ENCODE peak calls at places on chromosomes 4 and X, in eight cellular contexts. X is psoas muscle; K is BE2C; E is heart right ventricle; N is gastrocnemius medialis; T is effector memory CD4-positive, alpha-beta T cell; O is mammary epithelial cell; M is endodermal cell. Y is an unnamed sample. For H3K4me1, the result is how much of the 10 kb centered on the place peaks cover.

GRCh38 chr4:147846318-147847135 is 114.6 kb downstream of the ARHGAP10 start:
- DNase-seq in X (no peak), K (no peak), E (no peak), N (no peak), T (no peak), O (no peak), M (no peak), Y (peak)

GRCh38 chrX:26845051-26845450 is 618.1 kb downstream of the PPP4R3C start:
- DNase-seq in X (no peak), K (no peak), E (no peak), N (no peak), T (no peak), O (no peak), M (no peak), Y (no peak)

GRCh38 chr4:1043658-1044468 is 32.4 kb downstream of the FGFRL1 start:
- DNase-seq in X (peak), K (peak), E (peak), N (peak), T (no peak), O (peak), M (peak), Y (no peak)

GRCh38 chrX:46903458-46904242 is 8.6 kb upstream of the JADE3 start:
- DNase-seq in X (peak), K (peak), E (peak), N (peak), T (peak), O (peak), M (peak), Y (peak)

GRCh38 chr4:17301869-17302268 is 210.0 kb downstream of the QDPR start:
- DNase-seq in X (no peak), K (no peak), E (no peak), N (no peak), T (no peak), O (no peak), M (no peak), Y (no peak)

GRCh38 chr4:128347175-128347868 is 59.7 kb upstream of the PGRMC2 start:
- DNase-seq in X (no peak), K (no peak), E (no peak), N (peak), T (no peak), O (no peak), M (no peak), Y (no peak)

GRCh38 chr4:83019794-83020497 is 9.3 kb upstream of the LIN54 start:
- DNase-seq in X (no peak), K (no peak), E (no peak), N (no peak), T (no peak), O (no peak), M (no peak), Y (no peak)

GRCh38 chr4:101790521-101791188 is at the start of gene BANK1:
- DNase-seq in X (peak), K (peak), E (peak), N (no peak), T (no peak), O (peak), M (peak), Y (peak)

GRCh38 chr4:780730-781492 is 45.0 kb downstream of the CPLX1 start:
- DNase-seq in X (peak), K (peak), E (no peak), N (no peak), T (no peak), O (no peak), M (no peak), Y (no peak)

GRCh38 chr4:6357476-6357875 is 87.8 kb downstream of the WFS1 start:
- DNase-seq in X (no peak), K (no peak), E (no peak), N (no peak), T (no peak), O (no peak), M (no peak), Y (no peak)

GRCh38 chr4:144667500-144667899 is 21.5 kb downstream of the HHIP start:
- DNase-seq in X (no peak), K (no peak), E (no peak), N (no peak), T (no peak), O (no peak), M (no peak), Y (no peak)

GRCh38 chr4:8203817-8204216 is 4.7 kb downstream of the SH3TC1 start:
- DNase-seq in X (no peak), K (no peak), E (no peak), N (no peak), T (no peak), O (no peak), M (no peak), Y (no peak)
- H3K4me1 ChIP-seq in X (under half), K (half or more), E (half or more), N (under half), T (under half), O (half or more), M (under half), Y (under half)

GRCh38 chr4:8861576-8862279 is 9.9 kb downstream of the HMX1 start:
- DNase-seq in X (no peak), K (peak), E (no peak), N (no peak), T (no peak), O (no peak), M (peak), Y (no peak)

GRCh38 chr4:8860892-8861575 is 10.6 kb downstream of the HMX1 start:
- DNase-seq in X (no peak), K (no peak), E (no peak), N (no peak), T (no peak), O (no peak), M (peak), Y (no peak)

GRCh38 chr4:8863759-8864682 is 7.6 kb downstream of the HMX1 start:
- DNase-seq in X (no peak), K (no peak), E (no peak), N (no peak), T (no peak), O (no peak), M (peak), Y (no peak)

GRCh38 chr4:8862800-8863758 is 8.6 kb downstream of the HMX1 start:
- DNase-seq in X (no peak), K (peak), E (no peak), N (no peak), T (no peak), O (no peak), M (peak), Y (no peak)

DNA sequence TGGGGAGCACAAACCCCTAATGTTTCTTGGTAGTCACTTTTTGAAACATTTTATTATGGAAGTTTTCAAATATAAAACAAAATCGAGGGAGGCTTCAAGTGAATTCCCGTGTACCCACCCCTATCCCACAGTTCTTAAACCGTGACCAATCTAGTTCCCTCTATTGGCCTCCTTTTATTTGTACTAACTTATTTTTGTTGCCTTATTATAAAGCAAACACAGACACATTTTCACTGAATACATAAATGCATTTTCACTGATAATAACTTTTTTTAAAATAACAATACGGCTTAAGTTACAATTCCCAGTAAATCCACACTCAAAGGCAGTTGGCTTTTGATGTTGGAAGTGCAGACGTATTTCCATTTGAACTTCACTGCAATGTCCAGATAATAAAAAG is 9.3 kb downstream of the HMX1 start:
- DNase-seq in X (no peak), K (no peak), E (no peak), N (no peak), T (no peak), O (no peak), M (no peak), Y (no peak)
- H3K4me1 ChIP-seq in X (under half), K (under half), E (under half), N (under half), T (under half), O (under half), M (under half), Y (under half)

DNA sequence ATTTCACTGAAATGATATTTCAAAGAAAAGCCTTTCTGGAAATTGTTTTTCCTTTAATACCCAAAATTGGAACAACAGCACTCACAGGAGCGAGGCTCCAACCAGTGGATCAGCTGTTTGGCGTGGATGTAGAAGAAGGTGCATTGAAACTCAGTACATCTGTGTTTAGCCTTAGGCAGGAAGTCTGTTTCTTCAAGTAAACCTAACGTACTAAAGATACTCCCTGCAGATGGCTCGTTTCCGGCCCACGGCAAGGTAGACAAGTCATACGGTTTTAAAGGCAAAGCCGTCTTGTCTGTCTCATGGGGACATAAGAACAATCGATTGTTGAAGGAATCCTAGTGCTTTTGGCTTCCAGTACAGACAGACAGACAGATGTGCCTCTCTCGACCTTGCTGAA is 50.0 kb upstream of the CLCN4 start:
- DNase-seq in X (no peak), K (no peak), E (no peak), N (no peak), T (peak), O (no peak), M (no peak), Y (peak)
- H3K4me1 ChIP-seq in X (under half), K (under half), E (under half), N (under half), T (under half), O (under half), M (under half), Y (half or more)

DNA sequence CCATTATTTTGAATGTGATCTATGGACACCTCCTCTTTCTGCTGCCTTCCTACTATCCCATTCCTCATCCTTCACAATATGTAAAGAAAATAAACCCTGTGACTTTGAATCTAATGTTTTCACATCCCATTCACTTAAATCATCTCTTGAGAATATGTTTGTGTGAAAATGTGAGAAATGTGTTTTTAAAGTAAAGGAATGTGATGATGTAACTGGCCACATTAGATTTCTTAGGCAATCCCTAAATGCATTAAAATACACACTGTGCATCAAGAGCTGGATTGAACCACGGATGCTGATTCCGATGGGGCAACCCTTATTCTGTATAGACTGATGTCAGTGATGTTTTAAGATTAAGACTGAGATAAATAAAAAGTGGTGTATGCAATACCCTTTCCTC is 558.9 kb upstream of the TENM3 start:
- DNase-seq in X (no peak), K (no peak), E (no peak), N (no peak), T (no peak), O (no peak), M (no peak), Y (no peak)
- H3K4me1 ChIP-seq in X (under half), K (under half), E (under half), N (under half), T (under half), O (under half), M (under half), Y (under half)

DNA sequence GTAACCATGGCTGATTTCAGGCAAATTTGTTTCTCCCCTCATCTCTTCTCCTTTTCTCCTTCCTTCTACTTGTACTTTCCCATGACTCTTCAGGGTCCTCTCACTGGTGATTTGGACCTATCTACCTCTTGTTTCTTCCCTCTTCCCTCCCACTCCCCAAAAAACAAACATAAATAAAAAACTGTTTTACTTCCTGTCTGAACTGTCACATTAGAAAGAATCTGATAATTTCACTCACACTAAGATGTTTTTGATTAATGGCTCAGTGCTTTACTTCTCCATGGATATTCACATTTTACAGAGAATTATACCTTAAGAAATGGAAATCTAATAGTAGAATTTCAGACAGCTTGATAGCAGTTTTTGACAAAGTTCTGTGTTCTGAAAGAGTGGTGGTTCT is 7.2 kb downstream of the STK26 start:
- DNase-seq in X (no peak), K (no peak), E (no peak), N (no peak), T (no peak), O (no peak), M (no peak), Y (no peak)
- H3K4me1 ChIP-seq in X (under half), K (under half), E (under half), N (under half), T (under half), O (under half), M (under half), Y (half or more)

GRCh38 chrX:70481424-70481823 is 36.8 kb downstream of the DLG3 start:
- DNase-seq in X (no peak), K (no peak), E (no peak), N (no peak), T (no peak), O (no peak), M (no peak), Y (no peak)

GRCh38 chrX:70479970-70480659 is 35.5 kb downstream of the DLG3 start:
- DNase-seq in X (no peak), K (no peak), E (peak), N (no peak), T (no peak), O (no peak), M (peak), Y (no peak)

GRCh38 chrX:70481871-70482270 is 37.2 kb downstream of the DLG3 start:
- DNase-seq in X (no peak), K (no peak), E (no peak), N (no peak), T (no peak), O (no peak), M (no peak), Y (no peak)

GRCh38 chrX:70479197-70479969 is 34.7 kb downstream of the DLG3 start:
- DNase-seq in X (no peak), K (no peak), E (no peak), N (no peak), T (no peak), O (peak), M (no peak), Y (no peak)

DNA sequence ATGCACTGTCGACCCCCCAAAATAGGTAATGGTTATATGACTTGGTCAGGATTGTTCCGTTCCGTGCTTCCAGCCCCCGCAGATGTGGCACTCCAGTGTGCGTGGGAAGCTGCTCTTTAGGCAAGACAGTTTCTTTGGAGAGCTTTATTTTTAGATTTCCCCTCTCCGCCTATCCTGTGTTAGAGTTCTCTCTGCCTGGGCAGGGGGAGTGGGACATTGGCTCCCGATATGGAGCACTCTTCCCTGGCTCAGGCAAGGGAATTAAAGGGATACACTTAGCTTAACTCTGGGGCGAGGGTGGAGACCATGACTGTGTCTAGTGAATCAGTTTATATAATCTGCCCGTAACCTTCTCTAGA is 36.0 kb downstream of the DLG3 start:
- DNase-seq in X (no peak), K (no peak), E (peak), N (peak), T (no peak), O (no peak), M (no peak), Y (no peak)
- H3K4me1 ChIP-seq in X (under half), K (under half), E (under half), N (under half), T (under half), O (under half), M (under half), Y (under half)

GRCh38 chr4:139454111-139454600 is at the start of gene RAB33B:
- DNase-seq in X (no peak), K (no peak), E (no peak), N (no peak), T (no peak), O (no peak), M (no peak), Y (no peak)
- H3K4me1 ChIP-seq in X (under half), K (under half), E (half or more), N (under half), T (under half), O (under half), M (under half), Y (half or more)

GRCh38 chrX:152896450-152896849 is 1.4 kb upstream of the ZNF185 start:
- DNase-seq in X (no peak), K (no peak), E (no peak), N (no peak), T (no peak), O (no peak), M (no peak), Y (no peak)

GRCh38 chrX:152893631-152894610 is 3.9 kb upstream of the ZNF185 start:
- DNase-seq in X (no peak), K (no peak), E (no peak), N (no peak), T (no peak), O (no peak), M (peak), Y (no peak)

GRCh38 chrX:152892999-152893605 is 4.8 kb upstream of the ZNF185 start:
- DNase-seq in X (no peak), K (no peak), E (no peak), N (no peak), T (no peak), O (no peak), M (peak), Y (no peak)

GRCh38 chrX:152895724-152896420 is 2.0 kb upstream of the ZNF185 start:
- DNase-seq in X (no peak), K (no peak), E (no peak), N (no peak), T (no peak), O (peak), M (peak), Y (no peak)

GRCh38 chrX:152895121-152895520 is 2.7 kb upstream of the ZNF185 start:
- DNase-seq in X (no peak), K (no peak), E (no peak), N (no peak), T (no peak), O (no peak), M (peak), Y (no peak)
- H3K4me1 ChIP-seq in X (under half), K (under half), E (under half), N (under half), T (under half), O (under half), M (under half), Y (under half)